ENCODE peak calls at places on chromosomes 5 and 9, in five cellular contexts. I, M, K, X and U are unnamed samples.

GRCh38 chr5:115616492-115616891 is 9.3 kb downstream of the TMED7 start:
- DNase-seq in I (no peak), M (no peak), K (no peak), X (no peak), U (no peak)

GRCh38 chr9:124553738-124554137 is 46.5 kb upstream of the NR5A1 start:
- DNase-seq in I (no peak), M (peak), K (peak), X (no peak), U (no peak)

GRCh38 chr5:36606437-36607113 is at the start of gene SLC1A3:
- DNase-seq in I (no peak), M (peak), K (peak), X (peak), U (peak)

GRCh38 chr5:1901081-1901480 is 18.4 kb upstream of the IRX4 start:
- DNase-seq in I (no peak), M (no peak), K (no peak), X (no peak), U (no peak)

GRCh38 chr5:74275204-74275992 is 365.1 kb downstream of the ENC1 start:
- DNase-seq in I (no peak), M (no peak), K (peak), X (no peak), U (no peak)

GRCh38 chr5:40681351-40682311 is 1.9 kb downstream of the PTGER4 start:
- DNase-seq in I (no peak), M (no peak), K (peak), X (peak), U (no peak)

GRCh38 chr5:131230406-131230805 is 33.4 kb upstream of the CDC42SE2 start:
- DNase-seq in I (no peak), M (no peak), K (no peak), X (no peak), U (no peak)

GRCh38 chr5:151037561-151038291 is 17.3 kb downstream of the GPX3 start:
- DNase-seq in I (no peak), M (peak), K (peak), X (no peak), U (no peak)

GRCh38 chr5:181220178-181220515 is 2.9 kb upstream of the TRIM41 start:
- DNase-seq in I (no peak), M (no peak), K (no peak), X (no peak), U (no peak)

GRCh38 chr9:129964901-129965734 is 77.9 kb downstream of the FNBP1 start:
- DNase-seq in I (no peak), M (peak), K (peak), X (no peak), U (no peak)

GRCh38 chr9:37449877-37450632 is 15.2 kb downstream of the ZBTB5 start:
- DNase-seq in I (no peak), M (no peak), K (no peak), X (no peak), U (no peak)

GRCh38 chr9:104836235-104836634 is 72.3 kb downstream of the NIPSNAP3B start:
- DNase-seq in I (no peak), M (peak), K (no peak), X (no peak), U (no peak)

GRCh38 chr5:40734986-40735385 is 20.8 kb downstream of the TTC33 start:
- DNase-seq in I (no peak), M (no peak), K (peak), X (no peak), U (no peak)

GRCh38 chr5:135220394-135221186 is 178.4 kb downstream of the MACROH2A1 start:
- DNase-seq in I (no peak), M (no peak), K (no peak), X (no peak), U (peak)